ENCODE peak calls at places on chromosome 14, in four cellular contexts. X is A549, Y is brain microvascular endothelial cell, V is heart right ventricle. N is an unnamed sample.
A peak's percentile ranks its signal among the peaks of the same experiment; 100 is the strongest.

GRCh38 chr14:61470261-61470953 is 149.0 kb downstream of the PRKCH start:
- DNase-seq in V (peak; percentile 77), Y (peak; percentile 94), X (no peak), N (peak; percentile 30)

GRCh38 chr14:36068777-36069534 is 107.6 kb downstream of the PTCSC3 start:
- DNase-seq in Y (peak; percentile 8), X (no peak), V (no peak), N (no peak)

GRCh38 chr14:90627478-90627877 is 188.8 kb downstream of the TTC7B start:
- DNase-seq in X (no peak), Y (no peak), V (no peak), N (no peak)

GRCh38 chr14:96126339-96126770 is 78.3 kb upstream of the BDKRB2 start:
- DNase-seq in X (no peak), Y (no peak), V (no peak), N (no peak)

GRCh38 chr14:104266643-104267575 is 128.5 kb downstream of the KIF26A start:
- DNase-seq in V (no peak), Y (no peak), X (no peak), N (peak; percentile 32)

GRCh38 chr14:34628681-34629135 is 1.2 kb downstream of the SNX6 start:
- DNase-seq in Y (no peak), X (no peak), V (peak; percentile 17), N (no peak)

GRCh38 chr14:23068792-23069412 is 11.6 kb upstream of the CDH24 start:
- DNase-seq in Y (peak; percentile 87), X (peak; percentile 95), V (peak; percentile 87), N (peak; percentile 89)

GRCh38 chr14:91685600-91685999 is 46.3 kb downstream of the CATSPERB start:
- DNase-seq in Y (no peak), X (no peak), V (no peak), N (no peak)

GRCh38 chr14:71629765-71630502 is 302.3 kb upstream of the RGS6 start:
- DNase-seq in Y (peak; percentile 35), V (no peak), X (no peak), N (no peak)

GRCh38 chr14:95222870-95223398 is 65.6 kb upstream of the DICER1 start:
- DNase-seq in V (no peak), X (no peak), Y (peak; percentile 74), N (no peak)

GRCh38 chr14:50067723-50068495 is 48.5 kb downstream of the VCPKMT start:
- DNase-seq in Y (peak; percentile 82), V (no peak), X (peak; percentile 40), N (no peak)

GRCh38 chr14:68961781-68962584 is 17.1 kb downstream of the ACTN1 start:
- DNase-seq in Y (no peak), V (no peak), X (no peak), N (peak; percentile 84)

GRCh38 chr14:104096751-104097700 is 11.5 kb downstream of the ASPG start:
- DNase-seq in X (no peak), Y (no peak), V (no peak), N (no peak)

GRCh38 chr14:94163806-94164205 is 10.3 kb upstream of the PPP4R4 start:
- DNase-seq in Y (no peak), X (no peak), V (no peak), N (no peak)

GRCh38 chr14:33834101-33834955 is 116.5 kb downstream of the EGLN3 start:
- DNase-seq in X (no peak), V (no peak), Y (no peak), N (no peak)

GRCh38 chr14:77303417-77304156 is 17.1 kb downstream of the POMT2 start:
- DNase-seq in X (peak; percentile 92), Y (peak; percentile 96), V (no peak), N (peak; percentile 41)

GRCh38 chr14:77305696-77306095 is 15.0 kb downstream of the POMT2 start:
- DNase-seq in V (no peak), X (no peak), Y (no peak), N (no peak)

GRCh38 chr14:77299776-77300175 is 20.9 kb downstream of the POMT2 start:
- DNase-seq in X (no peak), V (no peak), Y (no peak), N (no peak)

GRCh38 chr14:77301103-77301502 is 19.6 kb downstream of the POMT2 start:
- DNase-seq in Y (peak; percentile 86), V (peak; percentile 69), X (peak; percentile 78), N (peak; percentile 77)

GRCh38 chr14:77302926-77303325 is 17.8 kb downstream of the POMT2 start:
- DNase-seq in Y (peak; percentile 67), X (peak; percentile 94), V (no peak), N (no peak)
- TF ChIP-seq CTCF in Y (no peak), X (no peak), V (no peak), N (no peak)

GRCh38 chr14:56338674-56339073 is 220.5 kb downstream of the PELI2 start:
- DNase-seq in X (no peak), Y (no peak), V (no peak), N (no peak)

GRCh38 chr14:56340921-56341320 is 222.7 kb downstream of the PELI2 start:
- DNase-seq in V (no peak), X (no peak), Y (no peak), N (no peak)

GRCh38 chr14:56342419-56342901 is 224.2 kb downstream of the PELI2 start:
- DNase-seq in X (no peak), Y (peak; percentile 43), V (no peak), N (no peak)

GRCh38 chr14:56339855-56340701 is 221.9 kb downstream of the PELI2 start:
- DNase-seq in X (peak; percentile 60), V (peak; percentile 70), Y (peak; percentile 90), N (peak; percentile 85)

DNA sequence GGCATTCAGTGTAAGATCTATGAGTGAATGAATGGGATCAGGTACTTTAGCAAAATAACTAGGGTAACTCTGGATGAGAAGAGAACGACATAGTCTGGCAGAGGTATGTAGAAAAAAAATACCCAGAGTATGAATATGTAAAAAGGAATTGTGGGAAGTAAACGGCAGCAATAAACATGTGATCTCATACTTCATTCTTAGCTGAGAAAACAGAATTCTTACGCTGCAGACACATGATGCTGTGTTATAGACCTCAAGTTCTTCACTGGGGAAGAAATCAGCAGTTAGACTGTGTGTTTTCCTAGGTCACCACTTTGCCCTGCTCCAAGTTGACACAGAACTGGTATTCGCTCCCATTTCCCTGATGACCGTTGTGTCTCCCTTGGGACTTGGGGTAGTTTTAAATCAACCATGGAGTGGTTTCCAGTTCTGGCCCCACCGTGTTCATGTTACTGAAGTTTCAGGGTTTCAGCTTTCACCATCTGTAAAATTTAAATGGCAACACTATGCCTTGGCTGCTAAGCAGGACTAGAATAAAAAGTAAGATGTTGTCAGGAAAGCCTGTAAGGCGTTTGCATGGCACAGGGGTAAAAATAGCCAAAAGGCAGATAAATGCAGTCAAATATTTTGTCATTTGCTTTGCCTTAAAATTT is 223.7 kb downstream of the PELI2 start:
- DNase-seq in X (no peak), Y (peak; percentile 40), V (no peak), N (no peak)
- H3K27ac ChIP-seq in X (peak overlapping the region; percentile 21), Y (peak overlapping the region; percentile 42), V (no peak overlapping the region), N (peak overlapping the region; percentile 79)

GRCh38 chr14:48391661-48392060 is 716.3 kb upstream of the MDGA2 start:
- DNase-seq in Y (no peak), X (no peak), V (no peak), N (no peak)
- TF ChIP-seq CTCF in Y (no peak), X (no peak), V (no peak), N (no peak)

GRCh38 chr14:100017578-100017977 is 47.6 kb upstream of the EVL start:
- DNase-seq in Y (no peak), X (no peak), V (no peak), N (no peak)
- H3K27ac ChIP-seq in Y (no peak overlapping the region), X (peak overlapping the region; percentile 80), V (no peak overlapping the region), N (no peak overlapping the region)

DNA sequence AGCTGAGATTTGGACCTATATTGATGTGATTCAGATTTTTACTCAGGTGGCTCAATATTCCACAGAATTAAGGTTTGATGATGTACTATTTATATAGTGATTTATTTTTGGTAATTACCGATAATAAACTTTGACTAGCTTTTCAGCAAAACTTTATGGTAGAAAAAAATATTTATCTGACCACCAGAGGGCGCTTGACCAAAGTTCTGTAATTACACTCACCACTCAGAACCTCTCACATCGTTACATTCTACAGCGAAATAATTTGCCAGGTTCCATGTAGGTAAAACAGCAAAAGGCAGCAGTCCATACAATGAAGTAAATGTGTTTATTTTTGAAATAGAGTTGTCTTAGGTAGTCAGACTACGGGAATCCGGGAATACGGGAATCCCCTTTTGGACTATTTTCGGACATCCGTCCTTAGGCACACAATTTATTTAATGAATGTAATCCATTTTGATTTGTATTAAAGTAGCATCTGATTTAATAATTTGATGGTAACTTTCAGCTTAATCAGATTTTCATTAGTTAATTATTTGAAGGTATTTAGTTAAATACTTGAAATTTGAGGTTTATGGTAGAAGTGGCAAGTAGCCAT is 143.0 kb upstream of the DDHD1 start:
- DNase-seq in X (peak; percentile 9), V (peak; percentile 29), Y (peak; percentile 22), N (no peak)
- TF ChIP-seq CTCF in X (peak; percentile 85), V (peak; percentile 57), Y (peak; percentile 65), N (peak; percentile 72)

GRCh38 chr14:81031488-81031887 is 76.1 kb downstream of the TSHR start:
- DNase-seq in Y (no peak), X (no peak), V (no peak), N (no peak)
- H3K27ac ChIP-seq in Y (no peak overlapping the region), X (no peak overlapping the region), V (no peak overlapping the region), N (no peak overlapping the region)

DNA sequence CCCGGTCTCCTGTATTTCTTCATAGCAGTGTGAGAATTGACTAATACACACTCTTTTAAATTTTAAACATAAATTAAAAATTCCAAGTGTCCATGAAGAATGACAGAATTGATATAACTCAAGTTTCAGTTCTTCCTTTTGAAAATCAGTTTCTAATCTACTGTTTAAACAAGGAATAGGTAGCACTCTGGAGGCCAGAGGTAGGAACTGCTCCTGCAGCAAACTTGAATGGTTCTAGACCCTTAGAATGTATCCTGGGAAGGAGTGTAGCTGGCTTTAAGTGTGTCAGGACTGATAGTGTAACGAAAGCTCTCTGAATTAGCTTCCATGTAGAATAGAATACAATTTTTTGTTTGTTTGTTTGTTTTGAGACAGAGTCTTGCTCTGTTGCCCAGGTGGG is 76.8 kb downstream of the AKAP6 start:
- DNase-seq in X (no peak), Y (no peak), V (no peak), N (no peak)
- TF ChIP-seq CTCF in X (no peak), Y (peak; percentile 13), V (no peak), N (no peak)